ENCODE peak calls at places on chromosomes 2 and 18, in four cellular contexts. U, E, R and O are unnamed samples.

GRCh38 chr2:42234056-42234455 is 64.9 kb downstream of the EML4 start:
- DNase-seq in E (no peak), U (no peak), R (peak), O (no peak)

GRCh38 chr18:43265465-43265864 is 11.8 kb downstream of the SYT4 start:
- DNase-seq in U (no peak), R (no peak), E (no peak), O (no peak)

GRCh38 chr2:1341409-1342120 is 71.7 kb upstream of the TPO start:
- DNase-seq in E (no peak), U (no peak), R (no peak), O (no peak)

GRCh38 chr2:114499101-114499500 is 56.7 kb downstream of the DPP10 start:
- DNase-seq in U (no peak), R (no peak), E (no peak), O (no peak)

GRCh38 chr2:214465386-214466146 is 54.7 kb downstream of the VWC2L start:
- DNase-seq in U (no peak), E (no peak), R (peak), O (peak)

GRCh38 chr2:182949572-182950189 is 83.2 kb upstream of the FRZB start:
- DNase-seq in R (peak), U (no peak), E (no peak), O (peak)

GRCh38 chr2:64645014-64645418 is 8.7 kb downstream of the SERTAD2 start:
- DNase-seq in U (peak), R (peak), E (peak), O (peak)

GRCh38 chr2:148615446-148615845 is 29.1 kb upstream of the EPC2 start:
- DNase-seq in U (no peak), R (no peak), E (no peak), O (no peak)

GRCh38 chr2:37711831-37712230 is 40.4 kb upstream of the CDC42EP3 start:
- DNase-seq in E (no peak), U (no peak), R (peak), O (peak)

GRCh38 chr2:198144621-198145020 is 340.2 kb downstream of the PLCL1 start:
- DNase-seq in R (no peak), U (no peak), E (no peak), O (no peak)

GRCh38 chr2:183825710-183826109 is 701.5 kb downstream of the NUP35 start:
- DNase-seq in R (no peak), E (no peak), U (no peak), O (no peak)

GRCh38 chr18:35409921-35410320 is 32.8 kb upstream of the ZNF396 start:
- DNase-seq in U (no peak), E (no peak), R (no peak), O (peak)

GRCh38 chr2:178700922-178701342 is 106.3 kb downstream of the TTN start:
- DNase-seq in U (peak), R (peak), E (peak), O (peak)

GRCh38 chr2:33304032-33304864 is 172.2 kb upstream of the RASGRP3 start:
- DNase-seq in R (no peak), E (peak), U (no peak), O (no peak)

GRCh38 chr2:200492656-200493055 is 17.2 kb downstream of the KCTD18 start:
- DNase-seq in E (no peak), R (no peak), U (no peak), O (no peak)

GRCh38 chr2:71526131-71526530 is 72.8 kb downstream of the DYSF start:
- DNase-seq in R (no peak), E (no peak), U (no peak), O (no peak)

GRCh38 chr18:5979176-5979888 is 84.0 kb upstream of the TMEM200C start:
- DNase-seq in U (no peak), R (no peak), E (no peak), O (no peak)

GRCh38 chr2:5980351-5981054 is 288.3 kb downstream of the SOX11 start:
- DNase-seq in E (no peak), U (no peak), R (no peak), O (no peak)

GRCh38 chr2:11103984-11104793 is 51.1 kb upstream of the SLC66A3 start:
- DNase-seq in R (no peak), U (no peak), E (no peak), O (no peak)

GRCh38 chr2:40457846-40458245 is 6.0 kb upstream of the SLC8A1 start:
- DNase-seq in U (no peak), E (no peak), R (no peak), O (no peak)

GRCh38 chr2:175807031-175807873 is 194.8 kb downstream of the LNPK start:
- DNase-seq in R (peak), U (no peak), E (no peak), O (no peak)

GRCh38 chr18:10131783-10132381 is 218.1 kb downstream of the VAPA start:
- DNase-seq in E (no peak), U (no peak), R (no peak), O (no peak)

GRCh38 chr2:239282448-239283287 is 118.2 kb downstream of the HDAC4 start:
- DNase-seq in R (no peak), E (no peak), U (no peak), O (no peak)

GRCh38 chr2:120986898-120987650 is 251.4 kb downstream of the GLI2 start:
- DNase-seq in E (no peak), U (no peak), R (no peak), O (no peak)

GRCh38 chr2:217980591-217980990 is 22.2 kb downstream of the TNS1 start:
- DNase-seq in R (no peak), E (no peak), U (no peak), O (no peak)

GRCh38 chr2:217980036-217980435 is 22.8 kb downstream of the TNS1 start:
- DNase-seq in E (no peak), R (no peak), U (no peak), O (no peak)

GRCh38 chr2:217979151-217979811 is 23.5 kb downstream of the TNS1 start:
- DNase-seq in U (no peak), E (no peak), R (peak), O (no peak)

GRCh38 chr2:217977840-217978535 is 24.8 kb downstream of the TNS1 start:
- DNase-seq in E (no peak), U (no peak), R (no peak), O (no peak)

DNA sequence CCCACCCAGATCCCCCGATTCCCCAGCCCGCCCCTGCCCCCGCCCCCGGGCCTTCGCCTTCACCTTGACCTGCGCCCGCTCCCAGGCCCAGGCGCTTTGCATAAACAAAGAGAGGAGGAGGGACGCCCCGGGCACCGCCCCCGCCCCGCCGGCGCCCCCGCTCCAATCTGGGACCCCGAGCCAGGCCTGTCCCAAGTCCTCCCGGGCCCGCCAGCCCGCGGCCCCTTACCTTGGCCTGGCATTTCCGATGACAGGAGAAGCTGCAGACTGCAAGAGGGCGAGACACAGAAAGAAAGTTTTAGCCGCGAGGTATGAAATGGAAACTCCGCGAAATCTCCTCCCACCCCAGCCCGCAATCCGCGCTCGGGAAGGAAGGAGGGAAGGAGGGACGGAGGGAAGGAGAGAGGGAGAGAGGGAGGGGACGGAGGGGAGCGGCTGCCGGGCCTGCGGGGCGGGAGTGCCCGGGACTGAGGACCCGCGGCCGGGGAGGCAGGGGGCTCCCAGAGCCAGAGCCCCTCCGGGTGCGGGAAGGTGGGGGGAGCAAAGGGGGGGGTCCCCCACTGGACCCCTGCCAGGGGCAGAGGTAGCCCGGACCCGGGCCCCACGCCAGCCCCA is 24.2 kb downstream of the TNS1 start:
- DNase-seq in R (no peak), E (no peak), U (no peak), O (no peak)
- H3K4me3 ChIP-seq in R (peak), E (no peak), U (no peak), O (no peak)

DNA sequence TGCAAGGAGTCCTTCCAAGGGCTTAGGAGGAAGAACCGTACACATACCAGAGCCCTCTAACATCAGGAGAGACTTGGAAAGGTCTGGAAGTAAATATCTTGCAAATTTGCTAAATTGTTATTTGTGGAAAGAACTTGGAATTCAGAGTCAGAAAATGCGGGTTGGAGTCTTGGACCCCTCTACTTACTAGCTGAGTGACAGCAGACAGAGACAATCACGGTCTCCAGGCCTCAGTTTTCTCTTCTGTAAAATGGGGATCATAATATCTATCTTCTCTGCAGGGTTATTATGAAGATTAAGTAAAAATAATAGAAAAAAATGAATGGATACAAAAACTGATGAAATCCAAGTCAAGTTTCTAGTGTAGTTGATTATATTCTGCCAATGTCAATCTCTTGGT is 127.4 kb downstream of the ALPK2 start:
- DNase-seq in U (no peak), E (no peak), R (no peak), O (no peak)
- H3K4me3 ChIP-seq in U (no peak), E (no peak), R (no peak), O (no peak)

GRCh38 chr18:61334491-61334850 is 1.2 kb downstream of the CDH20 start:
- DNase-seq in R (no peak), E (no peak), U (no peak), O (no peak)

GRCh38 chr18:61334951-61335736 is 1.9 kb downstream of the CDH20 start:
- DNase-seq in E (no peak), R (no peak), U (no peak), O (no peak)

GRCh38 chr18:61333271-61333745 is at the start of gene CDH20:
- DNase-seq in R (no peak), E (no peak), U (no peak), O (no peak)

GRCh38 chr18:61335737-61336555 is 2.7 kb downstream of the CDH20 start:
- DNase-seq in U (no peak), R (no peak), E (no peak), O (no peak)

GRCh38 chr18:61333746-61334490 is 688 bp downstream of the CDH20 start:
- DNase-seq in R (no peak), E (no peak), U (no peak), O (no peak)
- H3K4me3 ChIP-seq in R (no peak), E (no peak), U (no peak), O (no peak)

GRCh38 chr2:51662187-51662586 is 630.3 kb upstream of the NRXN1 start:
- DNase-seq in U (no peak), R (no peak), E (no peak), O (no peak)
- H3K4me3 ChIP-seq in U (no peak), R (no peak), E (no peak), O (no peak)

GRCh38 chr2:234981197-234982095 is 29.6 kb downstream of the SH3BP4 start:
- DNase-seq in E (peak), R (peak), U (no peak), O (peak)

GRCh38 chr2:234982096-234982834 is 30.4 kb downstream of the SH3BP4 start:
- DNase-seq in U (no peak), E (no peak), R (no peak), O (no peak)

GRCh38 chr2:234978466-234979203 is 26.8 kb downstream of the SH3BP4 start:
- DNase-seq in E (no peak), R (peak), U (no peak), O (peak)

GRCh38 chr2:234979204-234980167 is 27.7 kb downstream of the SH3BP4 start:
- DNase-seq in E (no peak), R (peak), U (no peak), O (no peak)

GRCh38 chr2:234980476-234981187 is 28.8 kb downstream of the SH3BP4 start:
- DNase-seq in R (no peak), U (no peak), E (no peak), O (no peak)
- H3K4me3 ChIP-seq in R (no peak), U (no peak), E (peak), O (no peak)

GRCh38 chr18:58253871-58254270 is 209.8 kb downstream of the NEDD4L start:
- DNase-seq in R (no peak), U (no peak), E (no peak), O (no peak)

GRCh38 chr18:58253318-58253717 is 209.3 kb downstream of the NEDD4L start:
- DNase-seq in U (no peak), E (no peak), R (no peak), O (no peak)

GRCh38 chr18:58255701-58256311 is 211.8 kb downstream of the NEDD4L start:
- DNase-seq in U (no peak), E (no peak), R (no peak), O (no peak)

GRCh38 chr18:58256316-58257080 is 212.5 kb downstream of the NEDD4L start:
- DNase-seq in E (no peak), U (no peak), R (no peak), O (no peak)

DNA sequence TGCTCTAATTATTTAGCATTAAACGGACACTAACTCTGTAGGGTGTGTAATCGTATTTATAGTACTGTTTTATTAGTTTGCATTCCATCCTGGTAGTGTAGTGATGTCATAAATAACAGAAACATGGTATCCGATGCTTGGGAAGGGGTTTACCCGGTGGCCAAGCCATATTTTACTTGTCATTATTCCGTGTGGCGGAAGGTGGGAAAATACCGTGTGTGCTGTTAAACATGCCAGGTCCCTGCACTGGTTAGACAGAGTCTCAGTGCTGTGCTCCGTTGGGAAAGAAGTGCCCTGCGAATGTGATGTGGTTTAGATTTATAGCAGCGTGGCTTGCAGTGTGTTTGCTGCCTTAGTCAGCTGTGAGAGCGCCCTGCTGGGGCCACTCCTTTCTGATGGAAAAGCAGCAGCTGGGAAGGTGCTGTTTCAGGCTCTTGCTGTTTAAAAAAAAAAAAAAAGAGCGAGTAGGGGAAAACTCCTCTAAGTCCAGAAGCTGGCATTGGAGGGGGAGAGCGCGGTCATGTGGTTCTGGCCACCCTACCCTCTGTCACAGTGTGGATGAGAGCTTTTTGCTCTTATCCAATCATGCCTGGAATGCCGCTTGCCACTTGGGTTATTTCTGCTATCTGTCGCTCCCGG is 211.0 kb downstream of the NEDD4L start:
- DNase-seq in R (peak), U (no peak), E (no peak), O (no peak)
- H3K4me3 ChIP-seq in R (no peak), U (no peak), E (no peak), O (no peak)

GRCh38 chr2:169868951-169869350 is 41.7 kb downstream of the UBR3 start:
- DNase-seq in E (no peak), U (no peak), R (no peak), O (no peak)

GRCh38 chr2:169867579-169867978 is 40.3 kb downstream of the UBR3 start:
- DNase-seq in E (no peak), R (no peak), U (no peak), O (no peak)

GRCh38 chr2:169860149-169860548 is 32.9 kb downstream of the UBR3 start:
- DNase-seq in E (no peak), U (no peak), R (no peak), O (no peak)

GRCh38 chr2:169862816-169863215 is 35.6 kb downstream of the UBR3 start:
- DNase-seq in E (no peak), U (no peak), R (no peak), O (no peak)

GRCh38 chr2:169865492-169865891 is 38.2 kb downstream of the UBR3 start:
- DNase-seq in E (no peak), R (no peak), U (no peak), O (no peak)
- H3K4me3 ChIP-seq in E (no peak), R (no peak), U (no peak), O (no peak)

DNA sequence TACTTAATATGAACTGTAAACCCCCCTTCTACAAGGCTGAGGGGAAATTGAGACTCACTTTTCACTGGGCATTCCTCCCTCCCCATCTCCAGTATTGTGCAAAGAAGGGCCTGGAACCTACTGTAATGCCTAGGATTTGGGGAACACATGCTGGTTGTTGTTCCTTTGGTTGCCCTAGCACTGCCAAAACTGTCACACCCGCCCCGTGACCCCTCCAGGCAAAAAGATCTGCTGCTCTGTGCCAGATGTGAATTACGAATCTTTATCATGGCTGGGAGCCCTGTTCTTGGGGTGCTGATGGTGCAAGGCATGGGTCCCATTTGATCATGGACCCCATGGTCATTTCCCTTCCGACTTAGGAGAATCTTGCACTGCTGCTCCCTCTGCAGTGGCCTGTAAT is 95.4 kb downstream of the CABLES1 start:
- DNase-seq in U (no peak), E (no peak), R (no peak), O (no peak)
- H3K4me3 ChIP-seq in U (no peak), E (no peak), R (no peak), O (no peak)

GRCh38 chr18:711330-711692 is 1.1 kb downstream of the ENOSF1 start:
- DNase-seq in R (no peak), U (no peak), E (no peak), O (no peak)

GRCh38 chr18:712401-713134 is at the start of gene ENOSF1:
- DNase-seq in U (peak), E (peak), R (peak), O (peak)

GRCh38 chr18:711693-712400 is 583 bp downstream of the ENOSF1 start:
- DNase-seq in E (peak), R (peak), U (peak), O (peak)

GRCh38 chr18:710418-711300 is 1.8 kb downstream of the ENOSF1 start:
- DNase-seq in R (no peak), U (no peak), E (no peak), O (no peak)

GRCh38 chr18:713135-713490 is 683 bp upstream of the ENOSF1 start:
- DNase-seq in R (no peak), E (no peak), U (no peak), O (no peak)
- H3K4me3 ChIP-seq in R (no peak), E (peak), U (no peak), O (peak)

DNA sequence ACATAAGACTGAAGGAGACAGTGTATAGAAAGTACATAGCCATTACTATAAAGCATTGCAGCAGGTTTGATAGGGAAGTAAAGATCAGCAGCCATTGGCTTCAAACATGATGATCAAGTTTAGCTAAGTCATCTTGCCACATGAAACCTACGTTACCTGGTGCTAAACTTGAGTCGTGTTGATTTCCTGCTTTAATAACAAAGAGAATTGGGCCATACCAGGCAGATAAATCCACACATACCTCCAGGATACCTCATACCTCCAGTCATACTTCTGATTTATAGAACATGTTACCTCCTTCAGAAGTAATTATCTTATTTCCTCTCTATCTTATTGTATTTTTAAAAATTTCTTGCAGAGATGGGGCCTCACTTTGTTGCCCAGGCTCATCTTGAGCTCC is 10.3 kb upstream of the KYNU start:
- DNase-seq in U (no peak), R (no peak), E (no peak), O (peak)
- H3K4me3 ChIP-seq in U (no peak), R (no peak), E (no peak), O (no peak)